ENCODE peak calls at places on chromosomes 2 and 18, in seven cellular contexts. One of them, this sample, is unnamed. For H3K9me3, the result is how much of the 10 kb centered on the place peaks cover.

GRCh38 chr18:78673516-78674321 is 305.9 kb upstream of the SALL3 start:
- ATAC-seq in HCT116: no peak
- ATAC-seq in CD4-positive, alpha-beta T cell: no peak
- ATAC-seq in K562: no peak
- ATAC-seq in GM12878: no peak
- ATAC-seq in heart left ventricle: no peak
- ATAC-seq in A549: no peak
- ATAC-seq in this sample: no peak

GRCh38 chr2:85911097-85911496 is 22.3 kb upstream of the ST3GAL5 start:
- ATAC-seq in HCT116: no peak
- ATAC-seq in heart left ventricle: no peak
- ATAC-seq in K562: no peak
- ATAC-seq in A549: no peak
- ATAC-seq in GM12878: peak
- ATAC-seq in CD4-positive, alpha-beta T cell: no peak
- ATAC-seq in this sample: no peak

GRCh38 chr2:195543902-195544894 is 112.8 kb upstream of the SLC39A10 start:
- ATAC-seq in CD4-positive, alpha-beta T cell: peak
- ATAC-seq in K562: no peak
- ATAC-seq in A549: peak
- ATAC-seq in GM12878: peak
- ATAC-seq in HCT116: peak
- ATAC-seq in heart left ventricle: no peak
- ATAC-seq in this sample: no peak

GRCh38 chr18:70620837-70621612 is 332.2 kb downstream of the SOCS6 start:
- ATAC-seq in K562: no peak
- ATAC-seq in CD4-positive, alpha-beta T cell: no peak
- ATAC-seq in A549: no peak
- ATAC-seq in GM12878: no peak
- ATAC-seq in heart left ventricle: no peak
- ATAC-seq in HCT116: no peak
- ATAC-seq in this sample: no peak

GRCh38 chr18:37274309-37274987 is 291.1 kb downstream of the CELF4 start:
- ATAC-seq in heart left ventricle: no peak
- ATAC-seq in GM12878: no peak
- ATAC-seq in A549: no peak
- ATAC-seq in K562: no peak
- ATAC-seq in CD4-positive, alpha-beta T cell: no peak
- ATAC-seq in HCT116: no peak
- ATAC-seq in this sample: no peak

GRCh38 chr2:12957251-12957650 is 240.5 kb downstream of the TRIB2 start:
- ATAC-seq in K562: no peak
- ATAC-seq in A549: no peak
- ATAC-seq in CD4-positive, alpha-beta T cell: no peak
- ATAC-seq in HCT116: no peak
- ATAC-seq in GM12878: no peak
- ATAC-seq in heart left ventricle: no peak
- ATAC-seq in this sample: no peak

GRCh38 chr18:22848618-22849017 is 84.5 kb upstream of the RBBP8 start:
- ATAC-seq in HCT116: no peak
- ATAC-seq in heart left ventricle: no peak
- ATAC-seq in GM12878: no peak
- ATAC-seq in A549: no peak
- ATAC-seq in K562: no peak
- ATAC-seq in CD4-positive, alpha-beta T cell: no peak
- ATAC-seq in this sample: peak

GRCh38 chr2:191618046-191618788 is 59.7 kb upstream of the NABP1 start:
- ATAC-seq in K562: no peak
- ATAC-seq in A549: no peak
- ATAC-seq in heart left ventricle: no peak
- ATAC-seq in GM12878: peak
- ATAC-seq in CD4-positive, alpha-beta T cell: no peak
- ATAC-seq in HCT116: no peak
- ATAC-seq in this sample: no peak

GRCh38 chr18:54712315-54712714 is 116.0 kb upstream of the RAB27B start:
- ATAC-seq in A549: peak
- ATAC-seq in heart left ventricle: no peak
- ATAC-seq in K562: no peak
- ATAC-seq in GM12878: no peak
- ATAC-seq in CD4-positive, alpha-beta T cell: no peak
- ATAC-seq in HCT116: no peak
- ATAC-seq in this sample: no peak

GRCh38 chr2:10285578-10286198 is 17.0 kb upstream of the HPCAL1 start:
- ATAC-seq in CD4-positive, alpha-beta T cell: no peak
- ATAC-seq in HCT116: peak
- ATAC-seq in GM12878: peak
- ATAC-seq in A549: peak
- ATAC-seq in heart left ventricle: peak
- ATAC-seq in K562: peak
- ATAC-seq in this sample: peak

GRCh38 chr18:72640552-72640951 is 96.4 kb upstream of the CBLN2 start:
- ATAC-seq in K562: no peak
- ATAC-seq in GM12878: no peak
- ATAC-seq in heart left ventricle: no peak
- ATAC-seq in CD4-positive, alpha-beta T cell: no peak
- ATAC-seq in HCT116: no peak
- ATAC-seq in A549: no peak
- ATAC-seq in this sample: no peak
- H3K9me3 ChIP-seq in K562: under half
- H3K9me3 ChIP-seq in GM12878: under half
- H3K9me3 ChIP-seq in heart left ventricle: under half
- H3K9me3 ChIP-seq in CD4-positive, alpha-beta T cell: under half
- H3K9me3 ChIP-seq in HCT116: under half
- H3K9me3 ChIP-seq in A549: under half
- H3K9me3 ChIP-seq in this sample: under half

DNA sequence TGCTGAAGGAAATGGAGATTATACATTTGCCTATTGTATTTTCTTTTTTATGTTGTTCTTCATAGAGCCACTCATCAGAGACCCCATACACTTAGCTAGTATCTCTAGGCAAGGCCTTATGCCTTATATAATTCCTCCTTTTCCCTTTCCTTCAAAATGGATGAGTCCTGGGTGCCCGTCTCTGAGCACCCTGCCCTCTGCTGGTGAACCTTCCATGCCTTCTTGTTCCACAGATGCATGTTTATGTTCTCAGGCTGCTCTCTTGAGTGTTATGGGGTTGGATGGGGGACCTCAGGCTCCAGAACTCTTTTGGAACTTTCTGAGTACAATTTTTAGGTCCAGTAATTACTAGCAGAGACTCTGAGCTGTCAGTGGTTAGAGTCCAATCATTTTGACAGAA is 368.6 kb upstream of the SPRED2 start:
- ATAC-seq in A549: peak
- ATAC-seq in K562: peak
- ATAC-seq in HCT116: peak
- ATAC-seq in CD4-positive, alpha-beta T cell: no peak
- ATAC-seq in GM12878: no peak
- ATAC-seq in heart left ventricle: no peak
- ATAC-seq in this sample: no peak
- TF ChIP-seq CTCF in A549: peak
- TF ChIP-seq CTCF in K562: peak
- TF ChIP-seq CTCF in HCT116: peak
- TF ChIP-seq CTCF in CD4-positive, alpha-beta T cell: no peak
- TF ChIP-seq CTCF in GM12878: peak
- TF ChIP-seq CTCF in heart left ventricle: no peak
- TF ChIP-seq CTCF in this sample: no peak

DNA sequence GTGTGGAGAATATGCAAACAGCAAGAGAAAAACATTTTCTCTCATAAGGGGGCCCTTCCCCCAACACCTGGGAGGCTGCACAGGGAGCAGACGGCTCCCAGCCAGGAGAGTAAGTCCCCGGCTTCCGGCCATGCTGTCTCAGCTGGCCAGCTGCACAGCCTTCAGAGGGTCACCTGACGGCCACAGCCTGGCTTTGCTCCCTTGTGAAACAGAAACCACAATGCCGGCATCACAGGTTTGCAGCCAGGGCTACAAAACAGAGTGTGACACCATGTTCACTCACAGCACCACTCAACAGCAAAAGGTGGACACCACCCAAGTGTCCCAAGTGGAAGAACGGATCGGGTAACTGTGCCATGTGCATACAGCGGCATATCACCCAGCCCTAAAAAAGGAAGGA is 86.9 kb upstream of the GPC1 start:
- ATAC-seq in GM12878: no peak
- ATAC-seq in HCT116: no peak
- ATAC-seq in A549: no peak
- ATAC-seq in heart left ventricle: peak
- ATAC-seq in CD4-positive, alpha-beta T cell: no peak
- ATAC-seq in K562: no peak
- ATAC-seq in this sample: no peak
- H3K9me3 ChIP-seq in GM12878: under half
- H3K9me3 ChIP-seq in HCT116: under half
- H3K9me3 ChIP-seq in A549: under half
- H3K9me3 ChIP-seq in heart left ventricle: under half
- H3K9me3 ChIP-seq in CD4-positive, alpha-beta T cell: under half
- H3K9me3 ChIP-seq in K562: under half
- H3K9me3 ChIP-seq in this sample: under half

DNA sequence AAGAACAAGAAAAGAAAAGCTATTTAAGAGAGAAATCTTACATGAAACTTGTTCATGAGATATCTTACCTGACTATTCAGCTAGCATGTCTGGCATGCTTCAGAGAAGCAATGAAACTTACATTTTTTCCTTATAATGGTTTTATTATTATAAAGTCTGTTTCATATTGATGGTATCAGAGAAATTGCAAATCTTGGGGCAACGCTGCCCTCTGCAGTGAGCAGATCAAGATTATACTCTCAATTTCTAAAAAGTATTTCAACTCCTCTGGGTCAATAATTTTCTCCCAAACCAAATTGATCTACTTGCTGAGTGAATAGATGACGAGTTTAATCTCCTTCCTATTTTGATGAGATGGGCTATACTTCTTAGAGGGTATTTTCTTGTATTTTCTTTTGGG is 235.6 kb downstream of the NUP35 start:
- ATAC-seq in CD4-positive, alpha-beta T cell: no peak
- ATAC-seq in heart left ventricle: no peak
- ATAC-seq in A549: no peak
- ATAC-seq in HCT116: no peak
- ATAC-seq in K562: no peak
- ATAC-seq in GM12878: no peak
- ATAC-seq in this sample: no peak
- TF ChIP-seq CTCF in CD4-positive, alpha-beta T cell: no peak
- TF ChIP-seq CTCF in heart left ventricle: no peak
- TF ChIP-seq CTCF in A549: peak
- TF ChIP-seq CTCF in HCT116: peak
- TF ChIP-seq CTCF in K562: no peak
- TF ChIP-seq CTCF in GM12878: no peak
- TF ChIP-seq CTCF in this sample: no peak

GRCh38 chr18:73007935-73008308 is 140.1 kb upstream of the NETO1 start:
- ATAC-seq in CD4-positive, alpha-beta T cell: no peak
- ATAC-seq in GM12878: no peak
- ATAC-seq in K562: no peak
- ATAC-seq in A549: no peak
- ATAC-seq in HCT116: no peak
- ATAC-seq in heart left ventricle: no peak
- ATAC-seq in this sample: no peak
- H3K9me3 ChIP-seq in CD4-positive, alpha-beta T cell: under half
- H3K9me3 ChIP-seq in GM12878: under half
- H3K9me3 ChIP-seq in K562: under half
- H3K9me3 ChIP-seq in A549: under half
- H3K9me3 ChIP-seq in HCT116: under half
- H3K9me3 ChIP-seq in heart left ventricle: under half
- H3K9me3 ChIP-seq in this sample: under half